ENCODE peak calls at places on chromosome X, in six cellular contexts. One of them, this sample, is unnamed.

GRCh38 chrX:79556750-79557149 is 189.6 kb upstream of the ITM2A start:
- DNase-seq in IMR-90: no peak
- DNase-seq in HCT116: no peak
- DNase-seq in heart left ventricle: no peak
- DNase-seq in lower leg skin: no peak
- DNase-seq in sigmoid colon: no peak
- DNase-seq in this sample: no peak

GRCh38 chrX:118554511-118554910 is 58.9 kb downstream of the DOCK11 start:
- DNase-seq in IMR-90: no peak
- DNase-seq in HCT116: no peak
- DNase-seq in heart left ventricle: no peak
- DNase-seq in lower leg skin: no peak
- DNase-seq in sigmoid colon: no peak
- DNase-seq in this sample: no peak

GRCh38 chrX:2595258-2595657 is 94.5 kb upstream of the DHRSX start:
- DNase-seq in IMR-90: peak
- DNase-seq in HCT116: no peak
- DNase-seq in heart left ventricle: no peak
- DNase-seq in lower leg skin: no peak
- DNase-seq in sigmoid colon: no peak
- DNase-seq in this sample: no peak

GRCh38 chrX:2697741-2698294 is 6.7 kb downstream of the CD99 start:
- DNase-seq in IMR-90: peak
- DNase-seq in HCT116: no peak
- DNase-seq in heart left ventricle: peak
- DNase-seq in lower leg skin: no peak
- DNase-seq in sigmoid colon: no peak
- DNase-seq in this sample: no peak

GRCh38 chrX:18354369-18355329 is at the start of gene SCML2:
- DNase-seq in IMR-90: peak
- DNase-seq in HCT116: no peak
- DNase-seq in heart left ventricle: peak
- DNase-seq in lower leg skin: no peak
- DNase-seq in sigmoid colon: peak
- DNase-seq in this sample: peak

GRCh38 chrX:67568769-67569168 is 24.9 kb downstream of the AR start:
- DNase-seq in IMR-90: no peak
- DNase-seq in HCT116: no peak
- DNase-seq in heart left ventricle: peak
- DNase-seq in lower leg skin: no peak
- DNase-seq in sigmoid colon: no peak
- DNase-seq in this sample: no peak

GRCh38 chrX:37348237-37349130 is 680 bp upstream of the PRRG1 start:
- DNase-seq in IMR-90: peak
- DNase-seq in HCT116: no peak
- DNase-seq in heart left ventricle: no peak
- DNase-seq in lower leg skin: no peak
- DNase-seq in sigmoid colon: no peak
- DNase-seq in this sample: no peak

GRCh38 chrX:102018208-102018607 is 86.4 kb upstream of the ZMAT1 start:
- DNase-seq in IMR-90: no peak
- DNase-seq in HCT116: no peak
- DNase-seq in heart left ventricle: no peak
- DNase-seq in lower leg skin: no peak
- DNase-seq in sigmoid colon: no peak
- DNase-seq in this sample: no peak

GRCh38 chrX:25344191-25344936 is 328.6 kb upstream of the ARX start:
- DNase-seq in IMR-90: no peak
- DNase-seq in HCT116: no peak
- DNase-seq in heart left ventricle: no peak
- DNase-seq in lower leg skin: no peak
- DNase-seq in sigmoid colon: no peak
- DNase-seq in this sample: no peak

GRCh38 chrX:44305921-44306320 is 37.6 kb downstream of the EFHC2 start:
- DNase-seq in IMR-90: no peak
- DNase-seq in HCT116: no peak
- DNase-seq in heart left ventricle: no peak
- DNase-seq in lower leg skin: no peak
- DNase-seq in sigmoid colon: no peak
- DNase-seq in this sample: no peak

GRCh38 chrX:9133426-9133825 is 99.5 kb upstream of the FAM9B start:
- DNase-seq in IMR-90: peak
- DNase-seq in HCT116: no peak
- DNase-seq in heart left ventricle: no peak
- DNase-seq in lower leg skin: no peak
- DNase-seq in sigmoid colon: no peak
- DNase-seq in this sample: no peak

GRCh38 chrX:14266702-14267101 is 237.0 kb upstream of the GEMIN8 start:
- DNase-seq in IMR-90: no peak
- DNase-seq in HCT116: no peak
- DNase-seq in heart left ventricle: no peak
- DNase-seq in lower leg skin: no peak
- DNase-seq in sigmoid colon: no peak
- DNase-seq in this sample: no peak

GRCh38 chrX:40580537-40581332 is at the start of gene ATP6AP2:
- DNase-seq in IMR-90: peak
- DNase-seq in HCT116: peak
- DNase-seq in heart left ventricle: peak
- DNase-seq in lower leg skin: peak
- DNase-seq in sigmoid colon: peak
- DNase-seq in this sample: peak
- TF ChIP-seq POLR2A in IMR-90: peak
- TF ChIP-seq POLR2A in HCT116: no peak
- TF ChIP-seq POLR2A in heart left ventricle: peak
- TF ChIP-seq POLR2A in lower leg skin: no peak
- TF ChIP-seq POLR2A in sigmoid colon: peak
- TF ChIP-seq POLR2A in this sample: no peak

GRCh38 chrX:41351923-41352322 is 18.0 kb downstream of the DDX3X start:
- DNase-seq in IMR-90: peak
- DNase-seq in HCT116: no peak
- DNase-seq in heart left ventricle: no peak
- DNase-seq in lower leg skin: no peak
- DNase-seq in sigmoid colon: no peak
- DNase-seq in this sample: no peak

GRCh38 chrX:41352329-41352801 is 18.4 kb downstream of the DDX3X start:
- DNase-seq in IMR-90: no peak
- DNase-seq in HCT116: no peak
- DNase-seq in heart left ventricle: no peak
- DNase-seq in lower leg skin: no peak
- DNase-seq in sigmoid colon: no peak
- DNase-seq in this sample: no peak

GRCh38 chrX:41348551-41348950 is 14.6 kb downstream of the DDX3X start:
- DNase-seq in IMR-90: no peak
- DNase-seq in HCT116: no peak
- DNase-seq in heart left ventricle: no peak
- DNase-seq in lower leg skin: no peak
- DNase-seq in sigmoid colon: no peak
- DNase-seq in this sample: no peak

GRCh38 chrX:41350976-41351569 is 17.1 kb downstream of the DDX3X start:
- DNase-seq in IMR-90: peak
- DNase-seq in HCT116: no peak
- DNase-seq in heart left ventricle: no peak
- DNase-seq in lower leg skin: no peak
- DNase-seq in sigmoid colon: no peak
- DNase-seq in this sample: no peak

GRCh38 chrX:41350150-41350975 is 16.4 kb downstream of the DDX3X start:
- DNase-seq in IMR-90: peak
- DNase-seq in HCT116: no peak
- DNase-seq in heart left ventricle: no peak
- DNase-seq in lower leg skin: no peak
- DNase-seq in sigmoid colon: no peak
- DNase-seq in this sample: no peak
- H3K4me3 ChIP-seq in IMR-90: no peak
- H3K4me3 ChIP-seq in HCT116: no peak
- H3K4me3 ChIP-seq in heart left ventricle: no peak
- H3K4me3 ChIP-seq in lower leg skin: no peak
- H3K4me3 ChIP-seq in sigmoid colon: no peak
- H3K4me3 ChIP-seq in this sample: no peak

GRCh38 chrX:53442322-53442631 is 8.1 kb upstream of the HSD17B10 start:
- DNase-seq in IMR-90: no peak
- DNase-seq in HCT116: no peak
- DNase-seq in heart left ventricle: no peak
- DNase-seq in lower leg skin: no peak
- DNase-seq in sigmoid colon: no peak
- DNase-seq in this sample: no peak

GRCh38 chrX:53438832-53439230 is 4.7 kb upstream of the HSD17B10 start:
- DNase-seq in IMR-90: no peak
- DNase-seq in HCT116: no peak
- DNase-seq in heart left ventricle: no peak
- DNase-seq in lower leg skin: no peak
- DNase-seq in sigmoid colon: no peak
- DNase-seq in this sample: no peak

GRCh38 chrX:53440631-53441517 is 6.7 kb upstream of the HSD17B10 start:
- DNase-seq in IMR-90: peak
- DNase-seq in HCT116: no peak
- DNase-seq in heart left ventricle: peak
- DNase-seq in lower leg skin: peak
- DNase-seq in sigmoid colon: peak
- DNase-seq in this sample: peak

GRCh38 chrX:53440101-53440500 is 5.9 kb upstream of the HSD17B10 start:
- DNase-seq in IMR-90: no peak
- DNase-seq in HCT116: no peak
- DNase-seq in heart left ventricle: no peak
- DNase-seq in lower leg skin: no peak
- DNase-seq in sigmoid colon: no peak
- DNase-seq in this sample: no peak

GRCh38 chrX:53441531-53442321 is 7.6 kb upstream of the HSD17B10 start:
- DNase-seq in IMR-90: peak
- DNase-seq in HCT116: peak
- DNase-seq in heart left ventricle: peak
- DNase-seq in lower leg skin: peak
- DNase-seq in sigmoid colon: peak
- DNase-seq in this sample: peak
- TF ChIP-seq POLR2A in IMR-90: no peak
- TF ChIP-seq POLR2A in HCT116: peak
- TF ChIP-seq POLR2A in heart left ventricle: peak
- TF ChIP-seq POLR2A in lower leg skin: no peak
- TF ChIP-seq POLR2A in sigmoid colon: no peak
- TF ChIP-seq POLR2A in this sample: no peak

GRCh38 chrX:131746491-131746968 is 202.7 kb downstream of the OR13H1 start:
- DNase-seq in IMR-90: peak
- DNase-seq in HCT116: peak
- DNase-seq in heart left ventricle: peak
- DNase-seq in lower leg skin: no peak
- DNase-seq in sigmoid colon: peak
- DNase-seq in this sample: peak
- H3K4me3 ChIP-seq in IMR-90: peak
- H3K4me3 ChIP-seq in HCT116: no peak
- H3K4me3 ChIP-seq in heart left ventricle: no peak
- H3K4me3 ChIP-seq in lower leg skin: no peak
- H3K4me3 ChIP-seq in sigmoid colon: peak
- H3K4me3 ChIP-seq in this sample: no peak

DNA sequence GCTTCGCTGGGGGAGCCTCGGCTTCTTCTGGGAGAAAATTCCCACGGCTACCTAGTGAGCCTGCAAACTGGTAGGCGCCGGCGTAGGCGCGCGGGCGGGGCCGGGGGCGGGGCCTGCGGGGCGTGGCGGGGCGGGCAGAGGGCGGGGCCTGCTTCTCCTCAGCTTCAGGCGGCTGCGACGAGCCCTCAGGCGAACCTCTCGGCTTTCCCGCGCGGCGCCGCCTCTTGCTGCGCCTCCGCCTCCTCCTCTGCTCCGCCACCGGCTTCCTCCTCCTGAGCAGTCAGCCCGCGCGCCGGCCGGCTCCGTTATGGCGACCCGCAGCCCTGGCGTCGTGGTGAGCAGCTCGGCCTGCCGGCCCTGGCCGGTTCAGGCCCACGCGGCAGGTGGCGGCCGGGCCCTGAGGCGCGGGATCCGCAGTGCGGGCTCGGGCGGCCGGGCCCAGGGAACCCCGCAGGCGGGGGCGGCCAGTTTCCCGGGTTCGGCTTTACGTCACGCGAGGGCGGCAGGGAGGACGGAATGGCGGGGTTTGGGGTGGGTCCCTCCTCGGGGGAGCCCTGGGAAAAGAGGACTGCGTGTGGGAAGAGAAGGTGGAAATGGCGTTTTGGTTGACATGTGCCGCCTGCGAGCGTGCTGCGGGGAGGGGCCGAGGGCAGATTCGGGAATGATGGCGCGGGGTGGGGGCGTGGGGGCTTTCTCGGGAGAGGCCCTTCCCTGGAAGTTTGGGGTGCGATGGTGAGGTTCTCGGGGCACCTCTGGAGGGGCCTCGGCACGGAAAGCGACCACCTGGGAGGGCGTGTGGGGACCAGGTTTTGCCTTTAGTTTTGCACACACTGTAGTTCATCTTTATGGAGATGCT is at the start of gene HPRT1:
- DNase-seq in IMR-90: peak
- DNase-seq in HCT116: peak
- DNase-seq in heart left ventricle: peak
- DNase-seq in lower leg skin: peak
- DNase-seq in sigmoid colon: peak
- DNase-seq in this sample: peak
- TF ChIP-seq POLR2A in IMR-90: no peak
- TF ChIP-seq POLR2A in HCT116: no peak
- TF ChIP-seq POLR2A in heart left ventricle: peak
- TF ChIP-seq POLR2A in lower leg skin: no peak
- TF ChIP-seq POLR2A in sigmoid colon: no peak
- TF ChIP-seq POLR2A in this sample: no peak